ENCODE peak calls at places on chromosome 17, in five cellular contexts. W is A673, K is heart right ventricle, V is neural progenitor cell, T is WERI-Rb-1. N is an unnamed sample.

GRCh38 chr17:58337600-58338453 is 9.2 kb upstream of the TSPOAP1 start:
- DNase-seq in V (peak), T (peak), W (no peak), K (peak), N (no peak)

GRCh38 chr17:7612294-7612640 is 2.4 kb downstream of the FXR2 start:
- DNase-seq in V (no peak), K (no peak), W (no peak), T (no peak), N (no peak)

GRCh38 chr17:74288785-74289184 is 14.8 kb downstream of the DNAI2 start:
- DNase-seq in K (no peak), T (no peak), W (no peak), V (no peak), N (no peak)

GRCh38 chr17:7217113-7217987 is 2.3 kb downstream of the DLG4 start:
- DNase-seq in V (peak), K (peak), W (peak), T (peak), N (no peak)

GRCh38 chr17:38815576-38816193 is 9.4 kb downstream of the CWC25 start:
- DNase-seq in W (no peak), K (no peak), V (no peak), T (no peak), N (no peak)

GRCh38 chr17:21164226-21165019 is 37.7 kb downstream of the DHRS7B start:
- DNase-seq in T (no peak), W (no peak), V (no peak), K (no peak), N (no peak)

GRCh38 chr17:57555636-57556175 is 189.4 kb downstream of the CCDC182 start:
- DNase-seq in K (no peak), W (no peak), T (no peak), V (no peak), N (no peak)

GRCh38 chr17:21358682-21359482 is 17.3 kb upstream of the KCNJ12 start:
- DNase-seq in W (no peak), V (no peak), T (no peak), K (peak), N (no peak)

GRCh38 chr17:66344473-66344872 is 42.1 kb downstream of the PRKCA start:
- DNase-seq in W (no peak), V (no peak), T (no peak), K (no peak), N (no peak)
- TF ChIP-seq CTCF in W (no peak), V (no peak), T (no peak), K (no peak), N (no peak)

GRCh38 chr17:66190738-66191606 is 961 bp downstream of the CEP112 start:
- DNase-seq in T (peak), W (peak), K (peak), V (peak), N (no peak)
- H3K27ac ChIP-seq in T (peak), W (peak), K (peak), V (no peak), N (peak)

DNA sequence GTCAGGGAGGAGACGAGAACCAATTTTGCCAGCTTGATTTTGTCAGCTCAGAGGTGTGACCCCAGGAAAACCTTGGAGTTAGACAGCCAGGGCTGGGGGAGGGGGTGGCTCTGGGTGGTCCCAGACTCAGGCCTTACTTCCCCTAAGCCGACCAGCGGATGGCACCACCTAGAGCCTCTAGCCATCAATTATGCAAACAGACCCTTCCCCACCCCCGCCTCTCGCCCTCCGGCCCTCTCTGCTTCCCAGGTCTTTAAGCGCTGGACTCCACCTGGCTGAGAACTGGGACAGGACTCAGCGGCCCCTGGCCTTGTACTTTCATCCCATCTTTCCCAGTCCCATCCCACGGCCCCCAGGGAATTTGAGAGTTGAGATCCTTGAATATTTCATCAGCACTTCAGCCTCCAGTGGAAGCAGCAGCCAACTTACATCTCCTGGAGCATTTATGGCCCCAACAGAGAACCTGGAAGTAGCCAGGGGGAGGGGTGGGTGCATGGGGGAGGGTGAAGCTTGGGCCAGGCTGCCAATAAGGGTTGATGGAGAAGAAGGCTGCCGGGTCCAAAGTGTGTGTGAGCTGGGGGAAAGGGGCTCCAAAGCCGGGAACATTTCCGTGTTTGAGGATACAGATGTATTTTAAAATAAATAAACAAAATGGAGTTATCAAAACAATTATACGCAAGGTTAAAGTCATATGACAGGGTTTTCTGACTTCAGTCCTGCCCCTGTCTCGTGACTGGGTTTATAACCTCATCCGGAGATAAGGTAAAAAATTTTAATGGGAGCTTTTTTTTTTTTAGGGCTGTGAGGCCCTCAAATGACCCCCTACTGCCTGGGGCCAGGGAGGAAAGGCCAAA is 7.5 kb upstream of the JUP start:
- DNase-seq in W (no peak), K (no peak), V (peak), T (no peak), N (no peak)
- H3K4me3 ChIP-seq in W (no peak), K (peak), V (no peak), T (no peak), N (no peak)

GRCh38 chr17:27400991-27401390 is 55.3 kb upstream of the KSR1 start:
- DNase-seq in W (no peak), T (no peak), V (no peak), K (no peak), N (peak)
- TF ChIP-seq CTCF in W (no peak), T (no peak), V (no peak), K (no peak), N (no peak)

GRCh38 chr17:75515523-75516254 is at the start of gene CASKIN2:
- DNase-seq in W (peak), V (peak), T (peak), K (peak), N (no peak)
- H3K27ac ChIP-seq in W (peak), V (no peak), T (peak), K (peak), N (peak)

DNA sequence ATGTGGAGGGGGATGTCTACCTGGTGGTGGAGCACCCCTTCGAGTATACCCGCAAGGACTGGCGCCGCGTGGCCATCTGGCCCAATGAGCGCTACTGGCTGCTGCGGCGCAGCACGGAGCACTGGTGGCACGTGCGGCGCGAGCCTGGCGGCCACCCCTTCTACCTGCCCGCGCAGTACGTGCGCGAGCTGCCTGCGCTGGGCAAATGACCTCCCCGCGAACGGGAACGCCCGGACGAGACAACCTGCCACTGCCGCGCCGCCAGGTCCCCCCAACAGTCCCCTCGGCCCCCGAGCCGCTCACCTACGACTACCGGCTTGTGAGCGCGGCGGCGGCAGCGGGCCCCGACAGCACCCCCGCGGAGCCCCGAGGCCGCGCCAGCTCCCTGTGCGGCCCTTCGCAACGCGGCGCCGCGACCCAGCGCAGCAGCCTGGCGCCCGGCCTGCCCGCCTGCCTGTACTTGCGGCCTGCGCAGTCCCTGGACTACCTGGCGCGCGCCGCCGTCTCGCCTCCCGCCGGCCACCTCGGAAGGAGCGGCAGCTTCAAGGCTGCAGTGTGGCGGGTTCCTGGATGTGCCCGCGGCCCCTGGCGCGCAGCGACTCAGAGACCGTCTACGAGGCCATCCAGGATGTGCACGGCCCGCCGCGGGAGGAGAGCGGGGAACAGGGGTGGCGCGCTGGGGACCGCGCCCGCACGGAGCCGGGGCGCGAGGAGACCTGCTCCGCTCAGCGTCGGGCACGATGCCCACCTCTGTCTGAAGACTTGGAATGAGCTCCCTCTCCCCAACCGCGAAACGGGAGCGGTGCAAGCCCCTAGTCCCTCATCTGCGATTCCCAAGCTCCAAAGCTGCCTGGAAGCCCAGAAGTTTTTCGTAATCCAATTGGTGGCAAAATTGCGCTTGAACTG is 48.7 kb upstream of the AMZ2 start:
- DNase-seq in V (peak), K (no peak), W (no peak), T (no peak), N (peak)
- H3K4me3 ChIP-seq in V (peak), K (peak), W (peak), T (peak), N (peak)

GRCh38 chr17:60163108-60163784 is 13.5 kb downstream of the CA4 start:
- DNase-seq in W (no peak), V (peak), K (peak), T (peak), N (no peak)
- TF ChIP-seq CTCF in W (peak), V (peak), K (no peak), T (peak), N (no peak)

GRCh38 chr17:5254414-5254813 is 19.8 kb upstream of the SCIMP start:
- DNase-seq in W (no peak), V (no peak), K (no peak), T (no peak), N (no peak)
- H3K27ac ChIP-seq in W (no peak), V (no peak), K (no peak), T (no peak), N (no peak)

GRCh38 chr17:77690271-77691161 is 268.0 kb upstream of the TNRC6C start:
- DNase-seq in V (no peak), T (no peak), K (peak), W (peak), N (peak)
- H3K4me3 ChIP-seq in V (no peak), T (peak), K (peak), W (no peak), N (peak)